ENCODE peak calls at places on chromosome 14, in four cellular contexts. J, H, F and K are unnamed samples.

GRCh38 chr14:64363265-64363840 is 24.8 kb upstream of the MTHFD1 start:
- DNase-seq in F (peak; percentile 8), H (no peak), J (no peak), K (no peak)

GRCh38 chr14:21795456-21795855 is 121.8 kb upstream of the OR4E1 start:
- DNase-seq in H (no peak), J (no peak), F (no peak), K (no peak)

GRCh38 chr14:72952171-72952570 is 25.9 kb downstream of the DCAF4 start:
- DNase-seq in H (no peak), J (no peak), F (no peak), K (no peak)

GRCh38 chr14:64845878-64846277 is 33.8 kb downstream of the SPTB start:
- DNase-seq in J (no peak), F (no peak), H (no peak), K (no peak)

GRCh38 chr14:75213172-75213571 is 36.8 kb upstream of the TMED10 start:
- DNase-seq in F (no peak), J (no peak), H (no peak), K (no peak)

GRCh38 chr14:103391048-103391447 is 5.8 kb downstream of the MARK3 start:
- DNase-seq in H (no peak), J (no peak), F (peak; percentile 76), K (peak; percentile 55)

GRCh38 chr14:104998801-104999200 is 13.2 kb downstream of the CLBA1 start:
- DNase-seq in F (no peak), H (no peak), J (no peak), K (no peak)

GRCh38 chr14:36243183-36243582 is 66.7 kb upstream of the PTCSC3 start:
- DNase-seq in H (no peak), J (no peak), F (no peak), K (no peak)

GRCh38 chr14:27995688-27996087 is 770.9 kb upstream of the FOXG1 start:
- DNase-seq in J (peak; percentile 29), F (no peak), H (no peak), K (no peak)

GRCh38 chr14:97854918-97855317 is 1057.7 kb downstream of the VRK1 start:
- DNase-seq in H (no peak), F (no peak), J (no peak), K (no peak)

GRCh38 chr14:103361868-103362267 is 23.3 kb upstream of the MARK3 start:
- DNase-seq in J (no peak), F (no peak), H (no peak), K (no peak)

GRCh38 chr14:21467620-21468019 is 9.1 kb downstream of the RAB2B start:
- DNase-seq in F (no peak), H (no peak), J (no peak), K (no peak)

GRCh38 chr14:85319101-85319500 is 210.8 kb upstream of the FLRT2 start:
- DNase-seq in F (no peak), J (no peak), H (no peak), K (no peak)

GRCh38 chr14:90434370-90435020 is 37.7 kb downstream of the CALM1 start:
- DNase-seq in H (no peak), J (no peak), F (no peak), K (no peak)

GRCh38 chr14:54182419-54183040 is 214.3 kb upstream of the CDKN3 start:
- DNase-seq in J (no peak), F (no peak), H (no peak), K (no peak)

GRCh38 chr14:50501642-50502041 is 30.7 kb downstream of the MAP4K5 start:
- DNase-seq in H (no peak), J (no peak), F (no peak), K (no peak)

GRCh38 chr14:99756796-99757195 is 36.4 kb upstream of the EML1 start:
- DNase-seq in J (no peak), F (no peak), H (no peak), K (no peak)

GRCh38 chr14:37247777-37248461 is 50.2 kb downstream of the MIPOL1 start:
- DNase-seq in F (no peak), J (no peak), H (no peak), K (no peak)

GRCh38 chr14:38481939-38482678 is 226.2 kb upstream of the CLEC14A start:
- DNase-seq in J (no peak), F (no peak), H (peak; percentile 43), K (no peak)

GRCh38 chr14:63544641-63545234 is 1.6 kb upstream of the PPP2R5E start:
- DNase-seq in J (no peak), F (no peak), H (no peak), K (no peak)

GRCh38 chr14:39381366-39381765 is 50.9 kb downstream of the FBXO33 start:
- DNase-seq in J (no peak), H (no peak), F (no peak), K (no peak)

GRCh38 chr14:33777651-33778050 is 173.2 kb downstream of the EGLN3 start:
- DNase-seq in H (no peak), F (no peak), J (no peak), K (no peak)

GRCh38 chr14:23727566-23728335 is 91.6 kb downstream of the DHRS2 start:
- DNase-seq in J (no peak), F (no peak), H (no peak), K (peak; percentile 63)

GRCh38 chr14:64682173-64682710 is 22.0 kb upstream of the PLEKHG3 start:
- DNase-seq in F (peak; percentile 89), J (peak; percentile 67), H (no peak), K (no peak)

GRCh38 chr14:32224731-32225377 is 21.8 kb upstream of the RNU6-8 start:
- DNase-seq in F (no peak), J (no peak), H (no peak), K (no peak)

GRCh38 chr14:93009471-93010117 is 86.6 kb downstream of the CHGA start:
- DNase-seq in H (no peak), J (no peak), F (no peak), K (no peak)

GRCh38 chr14:36223558-36223957 is 47.0 kb upstream of the PTCSC3 start:
- DNase-seq in F (no peak), H (no peak), J (no peak), K (no peak)

DNA sequence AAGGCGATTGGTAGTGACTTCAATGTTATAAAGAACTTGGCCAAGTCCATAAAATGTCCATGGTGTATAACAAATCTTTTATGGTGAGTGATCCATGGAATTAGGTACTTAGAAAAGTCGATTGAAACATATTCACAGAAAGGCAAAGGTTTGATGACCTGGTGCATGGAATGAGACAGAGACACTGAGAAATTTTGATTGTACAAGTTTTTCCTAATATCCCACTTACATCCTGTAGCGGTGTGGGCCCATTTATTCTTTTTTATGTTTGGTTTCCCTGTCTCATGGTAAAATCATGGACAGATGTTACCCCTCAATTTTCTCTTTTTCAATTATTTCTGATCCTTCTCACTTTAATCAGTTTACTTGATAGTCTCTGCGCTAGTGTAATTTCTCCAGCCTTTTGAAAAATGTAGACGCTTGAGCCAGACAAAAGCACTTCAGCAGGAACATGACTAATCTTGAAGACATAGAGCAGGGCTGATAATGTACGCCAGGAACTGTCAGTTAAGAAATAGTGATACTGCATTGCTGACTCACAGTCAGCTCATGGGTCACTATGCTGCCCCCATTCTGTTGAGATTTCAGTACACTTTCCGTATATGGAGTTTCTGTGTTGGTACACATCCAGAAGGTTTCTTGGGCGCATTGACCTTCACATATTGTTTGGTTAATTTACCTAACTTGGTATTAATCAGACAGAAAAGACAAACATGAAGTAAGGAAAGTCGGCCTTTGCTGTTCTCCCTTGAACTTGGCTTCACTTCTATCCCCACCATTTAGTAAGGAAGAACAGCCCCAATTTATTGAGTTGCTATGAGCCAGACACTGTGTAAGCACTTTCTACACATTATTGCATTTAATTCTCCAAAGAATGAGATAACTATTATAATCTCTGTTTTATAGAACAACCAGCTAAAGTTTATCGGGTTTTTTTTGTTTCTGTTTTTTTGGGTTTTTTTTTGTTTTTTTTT is 841.7 kb downstream of the DIO2 start:
- DNase-seq in J (no peak), H (no peak), F (no peak), K (no peak)
- TF ChIP-seq CTCF in J (no peak), H (no peak), F (no peak), K (no peak)

DNA sequence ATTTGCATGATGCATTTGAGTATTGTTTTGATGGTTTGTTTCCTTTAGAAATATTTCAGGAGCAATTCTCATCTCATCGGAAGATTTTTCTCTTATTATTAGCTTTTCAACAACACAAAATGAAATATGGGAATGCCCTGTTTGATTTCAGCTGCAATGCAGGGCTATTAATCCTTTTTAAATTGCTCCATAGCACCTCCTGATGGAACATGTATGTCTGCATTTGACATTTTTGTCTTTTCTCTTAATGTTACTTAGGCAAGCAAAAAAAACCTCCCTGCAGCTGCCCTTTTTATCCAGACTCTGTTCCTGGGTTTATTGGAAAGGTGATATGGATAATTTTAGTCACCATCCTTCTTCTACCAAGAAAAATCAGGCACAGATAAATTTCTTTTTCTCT is 895.8 kb downstream of the RPS29 start:
- DNase-seq in F (no peak), H (no peak), J (no peak), K (no peak)
- TF ChIP-seq CTCF in F (peak; percentile 18), H (no peak), J (no peak), K (peak; percentile 29)

GRCh38 chr14:101191882-101192660 is 288.5 kb upstream of the RTL1 start:
- DNase-seq in J (no peak), H (no peak), F (peak; percentile 72), K (no peak)

GRCh38 chr14:101193126-101193844 is 289.8 kb upstream of the RTL1 start:
- DNase-seq in H (no peak), F (peak; percentile 84), J (no peak), K (no peak)

GRCh38 chr14:101191086-101191881 is 287.8 kb upstream of the RTL1 start:
- DNase-seq in J (peak; percentile 4), H (no peak), F (peak; percentile 63), K (no peak)

GRCh38 chr14:101193845-101194355 is 290.4 kb upstream of the RTL1 start:
- DNase-seq in J (no peak), F (no peak), H (no peak), K (no peak)

DNA sequence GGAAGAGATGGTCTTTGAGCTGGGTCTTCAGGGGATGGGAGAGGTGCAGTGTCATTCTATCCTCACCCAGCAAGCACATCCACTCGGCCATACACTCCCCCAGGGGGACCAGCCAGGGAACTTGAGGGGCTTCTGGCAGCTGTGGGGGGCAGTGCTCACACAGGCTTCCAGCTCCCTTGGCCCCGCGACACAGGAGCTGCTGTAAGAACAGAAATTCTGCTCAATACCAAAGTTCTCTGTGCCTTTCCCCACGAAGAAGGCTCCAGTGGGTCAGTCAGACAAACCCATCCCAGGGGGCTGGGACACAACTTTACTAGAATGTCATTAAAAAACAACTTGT is 289.1 kb upstream of the RTL1 start:
- DNase-seq in H (no peak), F (peak; percentile 56), J (no peak), K (no peak)
- TF ChIP-seq CTCF in H (no peak), F (no peak), J (no peak), K (no peak)

DNA sequence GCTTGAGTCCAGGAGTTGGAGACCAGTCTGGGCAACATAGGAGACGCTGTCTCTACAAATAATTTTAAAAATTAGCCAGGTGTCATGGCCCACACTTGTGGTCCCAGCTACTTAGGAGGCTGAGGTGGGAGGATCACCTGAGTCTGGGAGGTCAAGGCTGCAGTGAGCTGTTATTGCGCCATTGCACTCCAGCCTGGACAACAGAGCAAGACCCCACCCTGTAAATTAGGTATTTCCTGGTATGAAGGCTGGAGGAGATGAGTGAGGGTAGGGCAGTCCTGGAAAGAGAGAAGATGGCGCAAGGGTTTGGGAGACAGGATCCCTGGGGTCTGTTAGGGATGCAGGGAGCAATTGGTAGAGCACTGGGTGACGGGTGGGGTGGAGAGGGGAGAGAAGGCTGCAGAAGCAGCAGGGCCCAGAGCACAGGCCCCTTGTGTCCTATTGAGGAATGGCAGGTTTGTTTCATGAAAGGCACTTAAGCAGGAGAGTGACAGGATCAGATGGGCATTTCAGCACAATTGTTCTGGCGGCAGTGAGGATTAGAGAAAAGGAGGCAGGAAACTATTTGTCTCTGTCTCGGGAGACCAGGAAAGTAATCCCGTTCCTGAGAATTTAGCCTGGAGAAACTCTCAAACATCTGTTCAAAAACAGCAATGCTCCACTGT is 47.2 kb upstream of the KTN1 start:
- DNase-seq in H (no peak), F (no peak), J (no peak), K (no peak)
- TF ChIP-seq CTCF in H (no peak), F (peak; percentile 24), J (no peak), K (no peak)

GRCh38 chr14:47040490-47040889 is 388.9 kb upstream of the RPL10L start:
- DNase-seq in H (no peak), J (no peak), F (no peak), K (no peak)
- TF ChIP-seq CTCF in H (no peak), J (no peak), F (peak; percentile 48), K (peak; percentile 29)